ENCODE peak calls at places on chromosomes 3 and 15, in four cellular contexts. One of them, this sample, is unnamed.

GRCh38 chr3:195999896-196000295 is 82.0 kb downstream of the TFRC start:
- DNase-seq in effector memory CD4-positive, alpha-beta T cell: no peak
- DNase-seq in astrocyte of the spinal cord: no peak
- DNase-seq in GM12878: no peak
- DNase-seq in this sample: no peak

GRCh38 chr3:76400141-76400540 is 614.8 kb upstream of the ZNF717 start:
- DNase-seq in effector memory CD4-positive, alpha-beta T cell: no peak
- DNase-seq in astrocyte of the spinal cord: no peak
- DNase-seq in GM12878: no peak
- DNase-seq in this sample: no peak

GRCh38 chr3:175885196-175885766 is 1026.1 kb downstream of the NAALADL2 start:
- DNase-seq in effector memory CD4-positive, alpha-beta T cell: no peak
- DNase-seq in astrocyte of the spinal cord: no peak
- DNase-seq in GM12878: no peak
- DNase-seq in this sample: no peak

GRCh38 chr15:38707802-38708671 is 143.4 kb upstream of the RASGRP1 start:
- DNase-seq in effector memory CD4-positive, alpha-beta T cell: no peak
- DNase-seq in astrocyte of the spinal cord: peak
- DNase-seq in GM12878: no peak
- DNase-seq in this sample: no peak

GRCh38 chr3:170421147-170421641 is 2.5 kb downstream of the CLDN11 start:
- DNase-seq in effector memory CD4-positive, alpha-beta T cell: no peak
- DNase-seq in astrocyte of the spinal cord: peak
- DNase-seq in GM12878: no peak
- DNase-seq in this sample: no peak

GRCh38 chr3:8712871-8713360 is 20.7 kb upstream of the CAV3 start:
- DNase-seq in effector memory CD4-positive, alpha-beta T cell: no peak
- DNase-seq in astrocyte of the spinal cord: no peak
- DNase-seq in GM12878: no peak
- DNase-seq in this sample: no peak

GRCh38 chr3:136142592-136142991 is 53.5 kb downstream of the MSL2 start:
- DNase-seq in effector memory CD4-positive, alpha-beta T cell: no peak
- DNase-seq in astrocyte of the spinal cord: peak
- DNase-seq in GM12878: no peak
- DNase-seq in this sample: no peak

GRCh38 chr3:179308006-179308405 is 14.8 kb upstream of the ZNF639 start:
- DNase-seq in effector memory CD4-positive, alpha-beta T cell: no peak
- DNase-seq in astrocyte of the spinal cord: no peak
- DNase-seq in GM12878: no peak
- DNase-seq in this sample: no peak

GRCh38 chr3:150761831-150762661 is 923 bp downstream of the SIAH2 start:
- DNase-seq in effector memory CD4-positive, alpha-beta T cell: no peak
- DNase-seq in astrocyte of the spinal cord: peak
- DNase-seq in GM12878: no peak
- DNase-seq in this sample: no peak

GRCh38 chr15:79656151-79656797 is 224.1 kb downstream of the MINAR1 start:
- DNase-seq in effector memory CD4-positive, alpha-beta T cell: no peak
- DNase-seq in astrocyte of the spinal cord: no peak
- DNase-seq in GM12878: no peak
- DNase-seq in this sample: no peak

GRCh38 chr3:4746241-4746958 is 232.8 kb upstream of the BHLHE40 start:
- DNase-seq in effector memory CD4-positive, alpha-beta T cell: no peak
- DNase-seq in astrocyte of the spinal cord: peak
- DNase-seq in GM12878: no peak
- DNase-seq in this sample: no peak

GRCh38 chr15:78981532-78982313 is 36.9 kb upstream of the CTSH start:
- DNase-seq in effector memory CD4-positive, alpha-beta T cell: no peak
- DNase-seq in astrocyte of the spinal cord: no peak
- DNase-seq in GM12878: no peak
- DNase-seq in this sample: no peak

GRCh38 chr3:7188551-7188950 is 327.6 kb downstream of the GRM7 start:
- DNase-seq in effector memory CD4-positive, alpha-beta T cell: no peak
- DNase-seq in astrocyte of the spinal cord: peak
- DNase-seq in GM12878: no peak
- DNase-seq in this sample: no peak

GRCh38 chr3:166560253-166560652 is 723.0 kb upstream of the BCHE start:
- DNase-seq in effector memory CD4-positive, alpha-beta T cell: no peak
- DNase-seq in astrocyte of the spinal cord: no peak
- DNase-seq in GM12878: no peak
- DNase-seq in this sample: no peak

GRCh38 chr3:13353936-13354542 is 66.1 kb downstream of the NUP210 start:
- DNase-seq in effector memory CD4-positive, alpha-beta T cell: no peak
- DNase-seq in astrocyte of the spinal cord: no peak
- DNase-seq in GM12878: no peak
- DNase-seq in this sample: no peak

GRCh38 chr15:66715181-66715624 is 13.2 kb downstream of the SMAD6 start:
- DNase-seq in effector memory CD4-positive, alpha-beta T cell: no peak
- DNase-seq in astrocyte of the spinal cord: no peak
- DNase-seq in GM12878: no peak
- DNase-seq in this sample: no peak

GRCh38 chr3:156843071-156843808 is 17.1 kb downstream of the LEKR1 start:
- DNase-seq in effector memory CD4-positive, alpha-beta T cell: no peak
- DNase-seq in astrocyte of the spinal cord: peak
- DNase-seq in GM12878: no peak
- DNase-seq in this sample: no peak

GRCh38 chr3:131972550-131972949 is 62.3 kb downstream of the CPNE4 start:
- DNase-seq in effector memory CD4-positive, alpha-beta T cell: no peak
- DNase-seq in astrocyte of the spinal cord: no peak
- DNase-seq in GM12878: no peak
- DNase-seq in this sample: no peak

GRCh38 chr3:156469456-156469855 is 85.5 kb downstream of the SSR3 start:
- DNase-seq in effector memory CD4-positive, alpha-beta T cell: no peak
- DNase-seq in astrocyte of the spinal cord: no peak
- DNase-seq in GM12878: no peak
- DNase-seq in this sample: no peak

GRCh38 chr15:38354321-38354929 is 99.5 kb upstream of the FAM98B start:
- DNase-seq in effector memory CD4-positive, alpha-beta T cell: peak
- DNase-seq in astrocyte of the spinal cord: peak
- DNase-seq in GM12878: peak
- DNase-seq in this sample: no peak

GRCh38 chr15:79082363-79083070 is 8.1 kb downstream of the RASGRF1 start:
- DNase-seq in effector memory CD4-positive, alpha-beta T cell: no peak
- DNase-seq in astrocyte of the spinal cord: no peak
- DNase-seq in GM12878: no peak
- DNase-seq in this sample: no peak

GRCh38 chr3:54970895-54971294 is 43.0 kb upstream of the LRTM1 start:
- DNase-seq in effector memory CD4-positive, alpha-beta T cell: no peak
- DNase-seq in astrocyte of the spinal cord: peak
- DNase-seq in GM12878: no peak
- DNase-seq in this sample: no peak

GRCh38 chr3:82462977-82463376 is 701.5 kb upstream of the GBE1 start:
- DNase-seq in effector memory CD4-positive, alpha-beta T cell: no peak
- DNase-seq in astrocyte of the spinal cord: no peak
- DNase-seq in GM12878: no peak
- DNase-seq in this sample: no peak

GRCh38 chr3:126704494-126705214 is 614 bp downstream of the CHCHD6 start:
- DNase-seq in effector memory CD4-positive, alpha-beta T cell: no peak
- DNase-seq in astrocyte of the spinal cord: peak
- DNase-seq in GM12878: no peak
- DNase-seq in this sample: no peak

GRCh38 chr3:65939841-65940246 is 98.9 kb downstream of the MAGI1 start:
- DNase-seq in effector memory CD4-positive, alpha-beta T cell: no peak
- DNase-seq in astrocyte of the spinal cord: no peak
- DNase-seq in GM12878: no peak
- DNase-seq in this sample: no peak

GRCh38 chr3:61562810-61563613 is 1.6 kb downstream of the PTPRG start:
- DNase-seq in effector memory CD4-positive, alpha-beta T cell: no peak
- DNase-seq in astrocyte of the spinal cord: peak
- DNase-seq in GM12878: no peak
- DNase-seq in this sample: no peak

GRCh38 chr15:49814709-49815108 is 193.9 kb downstream of the DTWD1 start:
- DNase-seq in effector memory CD4-positive, alpha-beta T cell: no peak
- DNase-seq in astrocyte of the spinal cord: no peak
- DNase-seq in GM12878: no peak
- DNase-seq in this sample: no peak

GRCh38 chr3:53361849-53362248 is 14.5 kb upstream of the DCP1A start:
- DNase-seq in effector memory CD4-positive, alpha-beta T cell: no peak
- DNase-seq in astrocyte of the spinal cord: no peak
- DNase-seq in GM12878: no peak
- DNase-seq in this sample: no peak

GRCh38 chr15:56767315-56767714 is 34.0 kb upstream of the ZNF280D start:
- DNase-seq in effector memory CD4-positive, alpha-beta T cell: no peak
- DNase-seq in astrocyte of the spinal cord: no peak
- DNase-seq in GM12878: no peak
- DNase-seq in this sample: no peak

GRCh38 chr3:52039846-52040245 is 16.5 kb downstream of the DUSP7 start:
- DNase-seq in effector memory CD4-positive, alpha-beta T cell: no peak
- DNase-seq in astrocyte of the spinal cord: peak
- DNase-seq in GM12878: no peak
- DNase-seq in this sample: no peak

GRCh38 chr15:79673416-79674123 is 223.2 kb downstream of the MTHFS start:
- DNase-seq in effector memory CD4-positive, alpha-beta T cell: no peak
- DNase-seq in astrocyte of the spinal cord: peak
- DNase-seq in GM12878: peak
- DNase-seq in this sample: no peak

GRCh38 chr15:67379530-67379929 is 124.9 kb downstream of the IQCH start:
- DNase-seq in effector memory CD4-positive, alpha-beta T cell: no peak
- DNase-seq in astrocyte of the spinal cord: no peak
- DNase-seq in GM12878: no peak
- DNase-seq in this sample: no peak

GRCh38 chr15:38430106-38430760 is 23.7 kb upstream of the FAM98B start:
- DNase-seq in effector memory CD4-positive, alpha-beta T cell: no peak
- DNase-seq in astrocyte of the spinal cord: no peak
- DNase-seq in GM12878: no peak
- DNase-seq in this sample: no peak

GRCh38 chr3:66463734-66464511 is 36.9 kb downstream of the LRIG1 start:
- DNase-seq in effector memory CD4-positive, alpha-beta T cell: no peak
- DNase-seq in astrocyte of the spinal cord: no peak
- DNase-seq in GM12878: no peak
- DNase-seq in this sample: no peak

GRCh38 chr3:135865085-135865484 is 100.4 kb upstream of the PPP2R3A start:
- DNase-seq in effector memory CD4-positive, alpha-beta T cell: no peak
- DNase-seq in astrocyte of the spinal cord: no peak
- DNase-seq in GM12878: no peak
- DNase-seq in this sample: no peak

GRCh38 chr3:123791073-123791370 is 93.1 kb downstream of the MYLK start:
- DNase-seq in effector memory CD4-positive, alpha-beta T cell: no peak
- DNase-seq in astrocyte of the spinal cord: no peak
- DNase-seq in GM12878: no peak
- DNase-seq in this sample: no peak

GRCh38 chr3:123792473-123793201 is 91.5 kb downstream of the MYLK start:
- DNase-seq in effector memory CD4-positive, alpha-beta T cell: no peak
- DNase-seq in astrocyte of the spinal cord: peak
- DNase-seq in GM12878: no peak
- DNase-seq in this sample: no peak

GRCh38 chr3:123791417-123791816 is 92.7 kb downstream of the MYLK start:
- DNase-seq in effector memory CD4-positive, alpha-beta T cell: no peak
- DNase-seq in astrocyte of the spinal cord: peak
- DNase-seq in GM12878: no peak
- DNase-seq in this sample: no peak

GRCh38 chr3:123790254-123791072 is 93.7 kb downstream of the MYLK start:
- DNase-seq in effector memory CD4-positive, alpha-beta T cell: no peak
- DNase-seq in astrocyte of the spinal cord: no peak
- DNase-seq in GM12878: no peak
- DNase-seq in this sample: no peak

DNA sequence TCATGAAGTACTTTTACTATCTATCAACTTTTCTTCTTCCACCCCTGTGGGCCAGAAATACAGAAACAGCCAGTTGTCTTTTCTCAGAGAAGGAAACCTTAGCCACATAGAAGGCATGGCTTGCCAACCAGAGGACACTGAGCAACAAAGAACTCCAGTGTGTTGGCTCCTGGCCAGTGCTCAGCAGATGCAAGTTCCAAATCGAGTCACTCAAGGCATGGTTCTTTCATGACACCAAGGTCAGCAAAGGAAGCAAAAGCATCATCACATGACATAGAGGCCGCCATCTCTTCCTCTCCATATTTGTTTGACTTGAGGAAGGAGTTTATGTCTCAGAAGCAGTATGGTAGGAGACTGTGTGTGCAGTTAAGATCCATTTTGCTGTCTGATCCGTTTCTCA is 92.2 kb downstream of the MYLK start:
- DNase-seq in effector memory CD4-positive, alpha-beta T cell: no peak
- DNase-seq in astrocyte of the spinal cord: peak
- DNase-seq in GM12878: no peak
- DNase-seq in this sample: no peak
- H3K4me3 ChIP-seq in effector memory CD4-positive, alpha-beta T cell: no peak
- H3K4me3 ChIP-seq in astrocyte of the spinal cord: no peak
- H3K4me3 ChIP-seq in GM12878: no peak
- H3K4me3 ChIP-seq in this sample: no peak

GRCh38 chr3:134852893-134853351 is 57.9 kb downstream of the EPHB1 start:
- DNase-seq in effector memory CD4-positive, alpha-beta T cell: no peak
- DNase-seq in astrocyte of the spinal cord: no peak
- DNase-seq in GM12878: peak
- DNase-seq in this sample: peak
- H3K4me3 ChIP-seq in effector memory CD4-positive, alpha-beta T cell: no peak
- H3K4me3 ChIP-seq in astrocyte of the spinal cord: no peak
- H3K4me3 ChIP-seq in GM12878: no peak
- H3K4me3 ChIP-seq in this sample: no peak

GRCh38 chr15:44308415-44308814 is 19.9 kb downstream of the GOLM2 start:
- DNase-seq in effector memory CD4-positive, alpha-beta T cell: no peak
- DNase-seq in astrocyte of the spinal cord: no peak
- DNase-seq in GM12878: peak
- DNase-seq in this sample: no peak

GRCh38 chr15:44311136-44311535 is 22.6 kb downstream of the GOLM2 start:
- DNase-seq in effector memory CD4-positive, alpha-beta T cell: no peak
- DNase-seq in astrocyte of the spinal cord: no peak
- DNase-seq in GM12878: no peak
- DNase-seq in this sample: no peak

GRCh38 chr15:44308874-44309273 is 20.4 kb downstream of the GOLM2 start:
- DNase-seq in effector memory CD4-positive, alpha-beta T cell: no peak
- DNase-seq in astrocyte of the spinal cord: no peak
- DNase-seq in GM12878: no peak
- DNase-seq in this sample: no peak

GRCh38 chr15:44312108-44312507 is 23.6 kb downstream of the GOLM2 start:
- DNase-seq in effector memory CD4-positive, alpha-beta T cell: no peak
- DNase-seq in astrocyte of the spinal cord: no peak
- DNase-seq in GM12878: no peak
- DNase-seq in this sample: no peak

GRCh38 chr15:44307712-44308111 is 19.2 kb downstream of the GOLM2 start:
- DNase-seq in effector memory CD4-positive, alpha-beta T cell: no peak
- DNase-seq in astrocyte of the spinal cord: no peak
- DNase-seq in GM12878: no peak
- DNase-seq in this sample: no peak
- H3K4me3 ChIP-seq in effector memory CD4-positive, alpha-beta T cell: no peak
- H3K4me3 ChIP-seq in astrocyte of the spinal cord: no peak
- H3K4me3 ChIP-seq in GM12878: no peak
- H3K4me3 ChIP-seq in this sample: no peak

GRCh38 chr3:48372862-48373435 is 930 bp downstream of the FBXW12 start:
- DNase-seq in effector memory CD4-positive, alpha-beta T cell: no peak
- DNase-seq in astrocyte of the spinal cord: no peak
- DNase-seq in GM12878: no peak
- DNase-seq in this sample: no peak
- H3K4me3 ChIP-seq in effector memory CD4-positive, alpha-beta T cell: no peak
- H3K4me3 ChIP-seq in astrocyte of the spinal cord: no peak
- H3K4me3 ChIP-seq in GM12878: no peak
- H3K4me3 ChIP-seq in this sample: no peak

GRCh38 chr3:153925826-153926514 is 195.2 kb upstream of the ARHGEF26 start:
- DNase-seq in effector memory CD4-positive, alpha-beta T cell: no peak
- DNase-seq in astrocyte of the spinal cord: no peak
- DNase-seq in GM12878: no peak
- DNase-seq in this sample: no peak

GRCh38 chr3:153927107-153927506 is 194.1 kb upstream of the ARHGEF26 start:
- DNase-seq in effector memory CD4-positive, alpha-beta T cell: no peak
- DNase-seq in astrocyte of the spinal cord: peak
- DNase-seq in GM12878: peak
- DNase-seq in this sample: no peak
- H3K4me3 ChIP-seq in effector memory CD4-positive, alpha-beta T cell: no peak
- H3K4me3 ChIP-seq in astrocyte of the spinal cord: no peak
- H3K4me3 ChIP-seq in GM12878: no peak
- H3K4me3 ChIP-seq in this sample: no peak

This sample was measured in esophagus squamous epithelium.